ENCODE peak calls at places on chromosome 21, in eight cellular contexts. G, K, I, R, F, E, L and Z are unnamed samples.

GRCh38 chr21:34668803-34669148 is at the start of gene CLIC6:
- DNase-seq in G (peak; percentile 70), K (peak; percentile 88), I (no peak), R (no peak), F (peak; percentile 64), E (peak; percentile 29), L (no peak), Z (peak; percentile 82)

GRCh38 chr21:37369307-37369854 is 2.8 kb downstream of the DYRK1A start:
- DNase-seq in G (no peak), K (no peak), I (no peak), R (no peak), F (no peak), E (no peak), L (no peak), Z (no peak)

GRCh38 chr21:41483415-41483814 is 24.5 kb downstream of the TMPRSS2 start:
- DNase-seq in G (no peak), K (no peak), I (no peak), R (no peak), F (no peak), E (no peak), L (no peak), Z (no peak)

GRCh38 chr21:26844258-26845065 is 747 bp downstream of the ADAMTS1 start:
- DNase-seq in G (peak; percentile 69), K (peak; percentile 86), I (peak; percentile 25), R (no peak), F (peak; percentile 48), E (peak; percentile 56), L (peak; percentile 53), Z (peak; percentile 72)

GRCh38 chr21:37659874-37660273 is 256.4 kb downstream of the KCNJ6 start:
- DNase-seq in G (no peak), K (no peak), I (no peak), R (peak; percentile 18), F (no peak), E (no peak), L (no peak), Z (no peak)

GRCh38 chr21:18387994-18388393 is 15.6 kb downstream of the TMPRSS15 start:
- DNase-seq in G (no peak), K (no peak), I (no peak), R (no peak), F (peak; percentile 3), E (no peak), L (no peak), Z (no peak)

GRCh38 chr21:14482165-14482564 is 64.0 kb downstream of the SAMSN1 start:
- DNase-seq in G (no peak), K (no peak), I (no peak), R (no peak), F (no peak), E (peak; percentile 5), L (no peak), Z (no peak)

GRCh38 chr21:36209626-36210171 is 53.1 kb downstream of the DOP1B start:
- DNase-seq in G (no peak), K (no peak), I (peak; percentile 58), R (peak; percentile 76), F (peak; percentile 90), E (no peak), L (no peak), Z (no peak)

GRCh38 chr21:27477321-27477720 is 510.4 kb upstream of the ADAMTS5 start:
- DNase-seq in G (no peak), K (no peak), I (no peak), R (no peak), F (no peak), E (no peak), L (no peak), Z (no peak)

GRCh38 chr21:16742116-16742515 is 770.7 kb upstream of the CXADR start:
- DNase-seq in G (peak; percentile 15), K (no peak), I (no peak), R (no peak), F (no peak), E (no peak), L (no peak), Z (no peak)

GRCh38 chr21:41361786-41362604 is at the start of gene MX2:
- DNase-seq in G (peak; percentile 77), K (peak; percentile 82), I (no peak), R (no peak), F (no peak), E (peak; percentile 59), L (peak; percentile 87), Z (peak; percentile 89)

GRCh38 chr21:41369105-41369914 is 7.5 kb downstream of the MX2 start:
- DNase-seq in G (peak; percentile 43), K (peak; percentile 78), I (no peak), R (no peak), F (peak; percentile 84), E (no peak), L (peak; percentile 69), Z (no peak)

GRCh38 chr21:15543473-15543872 is 186.3 kb upstream of the USP25 start:
- DNase-seq in G (no peak), K (no peak), I (no peak), R (no peak), F (no peak), E (no peak), L (no peak), Z (no peak)

GRCh38 chr21:36175771-36176565 is 19.3 kb downstream of the DOP1B start:
- DNase-seq in G (no peak), K (peak; percentile 53), I (no peak), R (no peak), F (no peak), E (no peak), L (no peak), Z (no peak)

GRCh38 chr21:39037807-39038405 is 145.3 kb downstream of the PSMG1 start:
- DNase-seq in G (no peak), K (peak; percentile 65), I (no peak), R (no peak), F (peak; percentile 50), E (no peak), L (no peak), Z (no peak)

GRCh38 chr21:16425297-16425696 is 695.5 kb downstream of the USP25 start:
- DNase-seq in G (no peak), K (no peak), I (no peak), R (no peak), F (no peak), E (no peak), L (no peak), Z (no peak)

GRCh38 chr21:36846624-36847023 is 119.8 kb downstream of the HLCS start:
- DNase-seq in G (no peak), K (no peak), I (no peak), R (no peak), F (no peak), E (no peak), L (no peak), Z (no peak)

GRCh38 chr21:36747114-36747814 is 48.3 kb downstream of the SIM2 start:
- DNase-seq in G (no peak), K (peak; percentile 54), I (no peak), R (peak; percentile 16), F (peak; percentile 43), E (no peak), L (no peak), Z (no peak)

GRCh38 chr21:17819114-17819877 is at the start of gene C21orf91:
- DNase-seq in G (peak; percentile 91), K (peak; percentile 95), I (peak; percentile 90), R (peak; percentile 89), F (peak; percentile 84), E (peak; percentile 63), L (peak; percentile 94), Z (peak; percentile 93)

GRCh38 chr21:38668067-38668466 is 137.7 kb upstream of the ETS2 start:
- DNase-seq in G (no peak), K (no peak), I (no peak), R (no peak), F (no peak), E (no peak), L (no peak), Z (no peak)

GRCh38 chr21:37833301-37833700 is 83.0 kb downstream of the KCNJ6 start:
- DNase-seq in G (no peak), K (no peak), I (no peak), R (no peak), F (no peak), E (no peak), L (no peak), Z (no peak)

GRCh38 chr21:41939391-41939790 is 14.4 kb downstream of the C2CD2 start:
- DNase-seq in G (no peak), K (no peak), I (no peak), R (no peak), F (no peak), E (no peak), L (no peak), Z (no peak)

GRCh38 chr21:17612023-17612564 is 607 bp downstream of the BTG3 start:
- DNase-seq in G (peak; percentile 32), K (peak; percentile 81), I (peak; percentile 31), R (peak; percentile 33), F (peak; percentile 60), E (no peak), L (peak; percentile 76), Z (peak; percentile 83)

GRCh38 chr21:45522986-45523385 is 19.3 kb downstream of the SLC19A1 start:
- DNase-seq in G (no peak), K (peak; percentile 34), I (no peak), R (no peak), F (no peak), E (no peak), L (no peak), Z (peak; percentile 30)
- H3K36me3 ChIP-seq in G (peaks cover 3% of the 10 kb centered on the region), K (no peaks in the 10 kb centered on the region), I (no peaks in the 10 kb centered on the region), R (peaks cover 1% of the 10 kb centered on the region), F (peaks cover 2% of the 10 kb centered on the region), E (no peaks in the 10 kb centered on the region), L (no peaks in the 10 kb centered on the region), Z (no peaks in the 10 kb centered on the region)

GRCh38 chr21:43027846-43028731 is 47.5 kb downstream of the CBS start:
- DNase-seq in G (no peak), K (no peak), I (no peak), R (no peak), F (no peak), E (no peak), L (no peak), Z (no peak)

GRCh38 chr21:43034098-43034497 is 41.5 kb downstream of the CBS start:
- DNase-seq in G (no peak), K (no peak), I (no peak), R (no peak), F (no peak), E (no peak), L (no peak), Z (no peak)

GRCh38 chr21:43034826-43035225 is 40.8 kb downstream of the CBS start:
- DNase-seq in G (no peak), K (no peak), I (no peak), R (no peak), F (no peak), E (no peak), L (no peak), Z (no peak)

GRCh38 chr21:43029785-43030184 is 45.9 kb downstream of the CBS start:
- DNase-seq in G (no peak), K (no peak), I (no peak), R (no peak), F (no peak), E (no peak), L (no peak), Z (no peak)

GRCh38 chr21:43031121-43031624 is 44.5 kb downstream of the CBS start:
- DNase-seq in G (no peak), K (no peak), I (no peak), R (no peak), F (no peak), E (no peak), L (no peak), Z (no peak)
- H3K36me3 ChIP-seq in G (no peaks in the 10 kb centered on the region), K (peaks cover 3% of the 10 kb centered on the region), I (peaks cover 11% of the 10 kb centered on the region), R (no peaks in the 10 kb centered on the region), F (peaks cover 3% of the 10 kb centered on the region), E (no peaks in the 10 kb centered on the region), L (no peaks in the 10 kb centered on the region), Z (peaks cover 68% of the 10 kb centered on the region)

GRCh38 chr21:33433001-33433400 is 29.8 kb downstream of the IFNGR2 start:
- DNase-seq in G (no peak), K (no peak), I (no peak), R (no peak), F (no peak), E (no peak), L (no peak), Z (no peak)
- H3K36me3 ChIP-seq in G (peaks cover 5% of the 10 kb centered on the region), K (peaks cover 7% of the 10 kb centered on the region), I (peaks cover 59% of the 10 kb centered on the region), R (peaks cover 1% of the 10 kb centered on the region), F (peaks cover 11% of the 10 kb centered on the region), E (no peaks in the 10 kb centered on the region), L (peaks cover 3% of the 10 kb centered on the region), Z (peaks cover 88% of the 10 kb centered on the region)

GRCh38 chr21:46366091-46366490 is 42.1 kb downstream of the PCNT start:
- DNase-seq in G (no peak), K (no peak), I (no peak), R (no peak), F (no peak), E (no peak), L (no peak), Z (no peak)
- H3K36me3 ChIP-seq in G (peaks cover 8% of the 10 kb centered on the region), K (peaks cover 8% of the 10 kb centered on the region), I (peaks cover 14% of the 10 kb centered on the region), R (peaks cover 2% of the 10 kb centered on the region), F (peaks cover 19% of the 10 kb centered on the region), E (peaks cover 4% of the 10 kb centered on the region), L (no peaks in the 10 kb centered on the region), Z (peaks cover 75% of the 10 kb centered on the region)